ENCODE peak calls at places on chromosomes 7 and 10, in six cellular contexts. P is stimulated activated CD4-positive, alpha-beta T cell treated with anti-CD3 and anti-CD28 coated beads, Interleukin-12 subunit alpha, Interleukin-12 subunit beta, amount 100 ng/mL, for 4 hours; G is NCI-H2081; H is HT-29; V is GM10248; O is fibroblast of the conjunctiva. J is an unnamed sample.
A peak's percentile ranks its signal among the peaks of the same experiment; 100 is the strongest.

GRCh38 chr10:3803884-3804741 is 19.1 kb upstream of the KLF6 start:
- DNase-seq in P (peak; percentile 37), G (no peak), H (peak; percentile 56), V (no peak), O (no peak), J (no peak)

GRCh38 chr7:96189129-96189815 is 132.6 kb downstream of the SLC25A13 start:
- DNase-seq in P (no peak), G (no peak), H (no peak), V (no peak), O (peak; percentile 10), J (no peak)

GRCh38 chr10:1160561-1160961 is 104.4 kb downstream of the WDR37 start:
- DNase-seq in P (no peak), G (no peak), H (no peak), V (no peak), O (no peak), J (no peak)

GRCh38 chr7:155193716-155194115 is 104.0 kb upstream of the INSIG1 start:
- DNase-seq in P (no peak), G (no peak), H (no peak), V (no peak), O (no peak), J (no peak)

GRCh38 chr10:46541017-46541661 is 15.3 kb downstream of the GPRIN2 start:
- DNase-seq in P (no peak), G (no peak), H (no peak), V (no peak), O (no peak), J (peak; percentile 2)

GRCh38 chr10:110724116-110724701 is 80.1 kb downstream of the RBM20 start:
- DNase-seq in P (no peak), G (no peak), H (no peak), V (peak; percentile 48), O (no peak), J (no peak)

GRCh38 chr10:23316406-23316805 is 28.2 kb downstream of the C10orf67 start:
- DNase-seq in P (no peak), G (no peak), H (no peak), V (no peak), O (no peak), J (no peak)

GRCh38 chr10:132884691-132885271 is 57.6 kb downstream of the CFAP46 start:
- DNase-seq in P (no peak), G (no peak), H (no peak), V (no peak), O (no peak), J (no peak)

GRCh38 chr7:24879281-24879680 is 100.7 kb downstream of the OSBPL3 start:
- DNase-seq in P (no peak), G (no peak), H (no peak), V (no peak), O (no peak), J (no peak)